ENCODE peak calls at places on chromosomes 5 and 9, in seven cellular contexts. One of them, this sample, is unnamed.

GRCh38 chr9:33466565-33467495 is 6.9 kb downstream of the NOL6 start:
- DNase-seq in effector memory CD4-positive, alpha-beta T cell: peak; percentile 54
- DNase-seq in GM12865: peak; percentile 61
- DNase-seq in uterus: peak; percentile 59
- DNase-seq in A549: peak; percentile 75
- DNase-seq in GM23248: peak; percentile 55
- DNase-seq in heart right ventricle: peak; percentile 71
- DNase-seq in this sample: peak; percentile 67

GRCh38 chr5:168409601-168410458 is 76.4 kb upstream of the RARS1 start:
- DNase-seq in effector memory CD4-positive, alpha-beta T cell: no peak
- DNase-seq in GM12865: peak; percentile 51
- DNase-seq in uterus: no peak
- DNase-seq in A549: no peak
- DNase-seq in GM23248: peak; percentile 71
- DNase-seq in heart right ventricle: no peak
- DNase-seq in this sample: no peak

GRCh38 chr5:57754616-57755015 is 272.0 kb upstream of the ACTBL2 start:
- DNase-seq in effector memory CD4-positive, alpha-beta T cell: no peak
- DNase-seq in GM12865: no peak
- DNase-seq in uterus: no peak
- DNase-seq in A549: no peak
- DNase-seq in GM23248: peak; percentile 22
- DNase-seq in heart right ventricle: no peak
- DNase-seq in this sample: no peak

GRCh38 chr9:31323726-31324444 is 1060.6 kb upstream of the ACO1 start:
- DNase-seq in effector memory CD4-positive, alpha-beta T cell: no peak
- DNase-seq in GM12865: no peak
- DNase-seq in uterus: no peak
- DNase-seq in A549: no peak
- DNase-seq in GM23248: no peak
- DNase-seq in heart right ventricle: no peak
- DNase-seq in this sample: no peak

GRCh38 chr5:160155017-160155725 is 35.9 kb upstream of the PWWP2A start:
- DNase-seq in effector memory CD4-positive, alpha-beta T cell: no peak
- DNase-seq in GM12865: no peak
- DNase-seq in uterus: no peak
- DNase-seq in A549: no peak
- DNase-seq in GM23248: peak; percentile 30
- DNase-seq in heart right ventricle: no peak
- DNase-seq in this sample: no peak

GRCh38 chr5:72662936-72663335 is 153.5 kb upstream of the TNPO1 start:
- DNase-seq in effector memory CD4-positive, alpha-beta T cell: no peak
- DNase-seq in GM12865: no peak
- DNase-seq in uterus: no peak
- DNase-seq in A549: no peak
- DNase-seq in GM23248: no peak
- DNase-seq in heart right ventricle: no peak
- DNase-seq in this sample: no peak

GRCh38 chr9:71796368-71796767 is 28.1 kb upstream of the CEMIP2 start:
- DNase-seq in effector memory CD4-positive, alpha-beta T cell: no peak
- DNase-seq in GM12865: peak; percentile 20
- DNase-seq in uterus: no peak
- DNase-seq in A549: no peak
- DNase-seq in GM23248: no peak
- DNase-seq in heart right ventricle: no peak
- DNase-seq in this sample: peak; percentile 24

GRCh38 chr5:76402251-76402879 is 720 bp upstream of the IQGAP2 start:
- DNase-seq in effector memory CD4-positive, alpha-beta T cell: peak; percentile 82
- DNase-seq in GM12865: peak; percentile 91
- DNase-seq in uterus: no peak
- DNase-seq in A549: peak; percentile 46
- DNase-seq in GM23248: no peak
- DNase-seq in heart right ventricle: peak; percentile 27
- DNase-seq in this sample: no peak

GRCh38 chr5:200985-201384 is 9.7 kb downstream of the LRRC14B start:
- DNase-seq in effector memory CD4-positive, alpha-beta T cell: no peak
- DNase-seq in GM12865: no peak
- DNase-seq in uterus: no peak
- DNase-seq in A549: no peak
- DNase-seq in GM23248: no peak
- DNase-seq in heart right ventricle: no peak
- DNase-seq in this sample: no peak

GRCh38 chr5:22900801-22901310 is 47.7 kb upstream of the CDH12 start:
- DNase-seq in effector memory CD4-positive, alpha-beta T cell: no peak
- DNase-seq in GM12865: no peak
- DNase-seq in uterus: no peak
- DNase-seq in A549: no peak
- DNase-seq in GM23248: no peak
- DNase-seq in heart right ventricle: peak; percentile 6
- DNase-seq in this sample: no peak

GRCh38 chr5:73022480-73023169 is 66.8 kb downstream of the FCHO2 start:
- DNase-seq in effector memory CD4-positive, alpha-beta T cell: no peak
- DNase-seq in GM12865: no peak
- DNase-seq in uterus: no peak
- DNase-seq in A549: no peak
- DNase-seq in GM23248: peak; percentile 8
- DNase-seq in heart right ventricle: no peak
- DNase-seq in this sample: no peak

GRCh38 chr9:100437860-100438805 is 11.2 kb downstream of the MSANTD3 start:
- DNase-seq in effector memory CD4-positive, alpha-beta T cell: peak; percentile 6
- DNase-seq in GM12865: peak; percentile 74
- DNase-seq in uterus: peak; percentile 81
- DNase-seq in A549: peak; percentile 70
- DNase-seq in GM23248: peak; percentile 71
- DNase-seq in heart right ventricle: peak; percentile 22
- DNase-seq in this sample: peak; percentile 41

GRCh38 chr9:74963043-74963442 is 10.3 kb upstream of the C9orf40 start:
- DNase-seq in effector memory CD4-positive, alpha-beta T cell: no peak
- DNase-seq in GM12865: no peak
- DNase-seq in uterus: no peak
- DNase-seq in A549: no peak
- DNase-seq in GM23248: no peak
- DNase-seq in heart right ventricle: no peak
- DNase-seq in this sample: no peak

GRCh38 chr5:40409600-40409999 is 270.1 kb upstream of the PTGER4 start:
- DNase-seq in effector memory CD4-positive, alpha-beta T cell: no peak
- DNase-seq in GM12865: peak; percentile 22
- DNase-seq in uterus: no peak
- DNase-seq in A549: no peak
- DNase-seq in GM23248: no peak
- DNase-seq in heart right ventricle: peak; percentile 11
- DNase-seq in this sample: peak; percentile 43

GRCh38 chr9:27499481-27499880 is 24.6 kb upstream of the IFNK start:
- DNase-seq in effector memory CD4-positive, alpha-beta T cell: no peak
- DNase-seq in GM12865: peak; percentile 22
- DNase-seq in uterus: no peak
- DNase-seq in A549: peak; percentile 11
- DNase-seq in GM23248: peak; percentile 37
- DNase-seq in heart right ventricle: no peak
- DNase-seq in this sample: no peak

GRCh38 chr5:55004728-55005127 is 19.3 kb upstream of the GZMK start:
- DNase-seq in effector memory CD4-positive, alpha-beta T cell: no peak
- DNase-seq in GM12865: no peak
- DNase-seq in uterus: no peak
- DNase-seq in A549: no peak
- DNase-seq in GM23248: peak; percentile 78
- DNase-seq in heart right ventricle: no peak
- DNase-seq in this sample: no peak

GRCh38 chr5:21823588-21823987 is 1029.6 kb downstream of the CDH12 start:
- DNase-seq in effector memory CD4-positive, alpha-beta T cell: no peak
- DNase-seq in GM12865: no peak
- DNase-seq in uterus: no peak
- DNase-seq in A549: no peak
- DNase-seq in GM23248: no peak
- DNase-seq in heart right ventricle: no peak
- DNase-seq in this sample: no peak

GRCh38 chr9:89359636-89360315 is 41.5 kb downstream of the SECISBP2 start:
- DNase-seq in effector memory CD4-positive, alpha-beta T cell: no peak
- DNase-seq in GM12865: no peak
- DNase-seq in uterus: no peak
- DNase-seq in A549: no peak
- DNase-seq in GM23248: peak; percentile 75
- DNase-seq in heart right ventricle: no peak
- DNase-seq in this sample: no peak

GRCh38 chr5:132098151-132098594 is 24.6 kb downstream of the CSF2 start:
- DNase-seq in effector memory CD4-positive, alpha-beta T cell: no peak
- DNase-seq in GM12865: peak; percentile 68
- DNase-seq in uterus: no peak
- DNase-seq in A549: no peak
- DNase-seq in GM23248: peak; percentile 79
- DNase-seq in heart right ventricle: no peak
- DNase-seq in this sample: no peak

GRCh38 chr5:140232731-140233130 is 57.7 kb downstream of the CYSTM1 start:
- DNase-seq in effector memory CD4-positive, alpha-beta T cell: no peak
- DNase-seq in GM12865: no peak
- DNase-seq in uterus: no peak
- DNase-seq in A549: no peak
- DNase-seq in GM23248: no peak
- DNase-seq in heart right ventricle: no peak
- DNase-seq in this sample: no peak

GRCh38 chr5:119402081-119402480 is 46.3 kb downstream of the TNFAIP8 start:
- DNase-seq in effector memory CD4-positive, alpha-beta T cell: no peak
- DNase-seq in GM12865: no peak
- DNase-seq in uterus: no peak
- DNase-seq in A549: no peak
- DNase-seq in GM23248: no peak
- DNase-seq in heart right ventricle: no peak
- DNase-seq in this sample: no peak

GRCh38 chr5:119397518-119398380 is 41.9 kb downstream of the TNFAIP8 start:
- DNase-seq in effector memory CD4-positive, alpha-beta T cell: no peak
- DNase-seq in GM12865: peak; percentile 79
- DNase-seq in uterus: no peak
- DNase-seq in A549: no peak
- DNase-seq in GM23248: peak; percentile 88
- DNase-seq in heart right ventricle: no peak
- DNase-seq in this sample: no peak

GRCh38 chr5:119396265-119396664 is 40.4 kb downstream of the TNFAIP8 start:
- DNase-seq in effector memory CD4-positive, alpha-beta T cell: no peak
- DNase-seq in GM12865: peak; percentile 42
- DNase-seq in uterus: no peak
- DNase-seq in A549: no peak
- DNase-seq in GM23248: no peak
- DNase-seq in heart right ventricle: no peak
- DNase-seq in this sample: no peak

GRCh38 chr5:119400248-119400647 is 44.4 kb downstream of the TNFAIP8 start:
- DNase-seq in effector memory CD4-positive, alpha-beta T cell: no peak
- DNase-seq in GM12865: no peak
- DNase-seq in uterus: peak; percentile 28
- DNase-seq in A549: no peak
- DNase-seq in GM23248: peak; percentile 24
- DNase-seq in heart right ventricle: no peak
- DNase-seq in this sample: no peak

DNA sequence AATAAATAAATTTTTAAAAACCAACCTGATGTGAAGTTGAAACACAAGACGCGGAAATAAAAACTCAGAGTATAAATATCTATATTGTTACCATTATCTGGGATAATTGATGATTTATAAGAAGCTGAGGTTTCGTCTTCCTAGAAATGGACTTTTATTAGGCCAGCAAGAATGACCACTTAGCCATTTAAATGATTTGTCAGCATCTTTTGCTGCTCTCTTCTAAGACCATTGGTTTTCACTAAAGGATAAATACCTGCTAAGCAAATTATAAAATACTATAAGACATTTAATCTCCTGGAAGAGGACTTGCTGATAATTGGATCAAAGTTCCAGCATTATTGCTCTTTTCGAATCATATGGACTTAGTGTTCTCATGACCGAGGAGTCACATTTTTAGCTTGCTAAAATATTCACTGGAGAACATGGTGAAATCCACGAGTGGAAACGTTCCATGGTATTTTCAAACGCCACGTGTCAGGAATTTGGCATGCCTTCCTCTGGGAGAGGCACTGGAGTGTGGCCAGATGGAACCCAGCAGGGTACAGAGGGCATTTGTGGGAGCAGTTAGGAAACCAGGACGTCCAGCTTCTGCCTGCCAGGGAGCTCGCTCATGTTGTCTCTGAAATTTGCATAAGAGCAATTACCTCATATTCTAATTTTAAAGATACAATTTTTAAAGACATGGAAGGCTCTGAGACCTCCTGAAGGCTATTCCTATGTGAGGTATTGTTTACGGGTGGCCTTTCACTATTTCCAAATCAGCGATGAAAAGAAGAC is 43.1 kb downstream of the TNFAIP8 start:
- DNase-seq in effector memory CD4-positive, alpha-beta T cell: no peak
- DNase-seq in GM12865: no peak
- DNase-seq in uterus: peak; percentile 47
- DNase-seq in A549: no peak
- DNase-seq in GM23248: peak; percentile 71
- DNase-seq in heart right ventricle: peak; percentile 64
- DNase-seq in this sample: no peak
- H3K4me3 ChIP-seq in effector memory CD4-positive, alpha-beta T cell: no peak overlapping the region
- H3K4me3 ChIP-seq in GM12865: no peak overlapping the region
- H3K4me3 ChIP-seq in uterus: no peak overlapping the region
- H3K4me3 ChIP-seq in A549: no peak overlapping the region
- H3K4me3 ChIP-seq in GM23248: peak overlapping the region; percentile 19
- H3K4me3 ChIP-seq in heart right ventricle: no peak overlapping the region
- H3K4me3 ChIP-seq in this sample: no peak overlapping the region

GRCh38 chr5:67537439-67538342 is 341.1 kb upstream of the CD180 start:
- DNase-seq in effector memory CD4-positive, alpha-beta T cell: no peak
- DNase-seq in GM12865: no peak
- DNase-seq in uterus: peak; percentile 29
- DNase-seq in A549: no peak
- DNase-seq in GM23248: peak; percentile 35
- DNase-seq in heart right ventricle: no peak
- DNase-seq in this sample: no peak
- H3K4me3 ChIP-seq in effector memory CD4-positive, alpha-beta T cell: peak overlapping the region; percentile 14
- H3K4me3 ChIP-seq in GM12865: no peak overlapping the region
- H3K4me3 ChIP-seq in uterus: peak overlapping the region; percentile 23
- H3K4me3 ChIP-seq in A549: no peak overlapping the region
- H3K4me3 ChIP-seq in GM23248: peak overlapping the region; percentile 56
- H3K4me3 ChIP-seq in heart right ventricle: no peak overlapping the region
- H3K4me3 ChIP-seq in this sample: peak overlapping the region; percentile 70

GRCh38 chr5:151063136-151063544 is 17.7 kb downstream of the TNIP1 start:
- DNase-seq in effector memory CD4-positive, alpha-beta T cell: no peak
- DNase-seq in GM12865: no peak
- DNase-seq in uterus: peak; percentile 65
- DNase-seq in A549: peak; percentile 82
- DNase-seq in GM23248: peak; percentile 89
- DNase-seq in heart right ventricle: no peak
- DNase-seq in this sample: no peak
- H3K4me3 ChIP-seq in effector memory CD4-positive, alpha-beta T cell: no peak overlapping the region
- H3K4me3 ChIP-seq in GM12865: no peak overlapping the region
- H3K4me3 ChIP-seq in uterus: no peak overlapping the region
- H3K4me3 ChIP-seq in A549: no peak overlapping the region
- H3K4me3 ChIP-seq in GM23248: no peak overlapping the region
- H3K4me3 ChIP-seq in heart right ventricle: no peak overlapping the region
- H3K4me3 ChIP-seq in this sample: no peak overlapping the region

DNA sequence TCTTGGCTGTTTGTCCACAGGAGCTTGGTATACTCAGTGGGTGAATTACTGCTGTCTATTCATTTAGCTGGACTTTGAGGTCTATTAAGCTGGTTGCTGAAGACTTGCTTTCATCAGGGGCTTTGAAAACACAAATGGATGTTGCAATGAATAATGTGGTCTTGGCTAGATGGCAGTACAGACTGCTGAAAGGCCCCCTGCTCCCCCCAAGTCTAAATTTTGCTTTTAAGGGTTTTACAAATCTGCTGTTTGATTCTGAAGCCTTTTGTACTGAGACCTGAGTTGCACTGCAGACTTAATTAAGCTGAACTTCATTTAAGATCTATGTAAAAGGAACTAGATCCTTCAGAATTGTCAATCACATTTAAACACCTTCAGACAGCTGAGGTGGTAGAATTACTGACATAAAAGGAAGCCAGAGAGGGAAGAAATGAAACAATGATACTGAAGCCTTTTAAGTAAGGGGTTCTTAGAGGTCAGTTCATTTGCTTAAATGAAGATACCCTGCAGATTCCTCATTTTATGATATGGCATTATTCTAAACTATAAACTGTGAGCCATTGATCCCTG is 37.3 kb downstream of the KCTD16 start:
- DNase-seq in effector memory CD4-positive, alpha-beta T cell: no peak
- DNase-seq in GM12865: no peak
- DNase-seq in uterus: no peak
- DNase-seq in A549: no peak
- DNase-seq in GM23248: no peak
- DNase-seq in heart right ventricle: no peak
- DNase-seq in this sample: no peak
- H3K4me3 ChIP-seq in effector memory CD4-positive, alpha-beta T cell: no peak overlapping the region
- H3K4me3 ChIP-seq in GM12865: no peak overlapping the region
- H3K4me3 ChIP-seq in uterus: no peak overlapping the region
- H3K4me3 ChIP-seq in A549: no peak overlapping the region
- H3K4me3 ChIP-seq in GM23248: peak overlapping the region; percentile 10
- H3K4me3 ChIP-seq in heart right ventricle: no peak overlapping the region
- H3K4me3 ChIP-seq in this sample: no peak overlapping the region

This sample was measured in CD4-positive, CD25-positive, alpha-beta regulatory T cell.